ENCODE peak calls at places on chromosomes 2 and 18, in four cellular contexts. X is GM20000, L is mesendoderm, V is HT-29. K is an unnamed sample.
A peak's percentile ranks its signal among the peaks of the same experiment; 100 is the strongest.

GRCh38 chr2:226515344-226516055 is 284.1 kb downstream of the IRS1 start:
- DNase-seq in X (no peak), V (no peak), L (no peak), K (no peak)

GRCh38 chr18:59054892-59055291 is 84.8 kb upstream of the SEC11C start:
- DNase-seq in L (no peak), V (no peak), X (no peak), K (no peak)

GRCh38 chr2:23604731-23605130 is 219.8 kb downstream of the KLHL29 start:
- DNase-seq in V (no peak), L (no peak), X (no peak), K (no peak)

GRCh38 chr18:79405019-79405780 is 9.5 kb downstream of the NFATC1 start:
- DNase-seq in V (no peak), X (no peak), L (no peak), K (no peak)

GRCh38 chr2:28565033-28565432 is 69.2 kb downstream of the PLB1 start:
- DNase-seq in V (no peak), X (no peak), L (no peak), K (no peak)

GRCh38 chr2:38152093-38152492 is 76.1 kb upstream of the CYP1B1 start:
- DNase-seq in V (no peak), L (no peak), X (no peak), K (no peak)

GRCh38 chr2:65046633-65047407 is 9.4 kb upstream of the CEP68 start:
- DNase-seq in X (no peak), L (no peak), V (no peak), K (no peak)

GRCh38 chr2:191109888-191110287 is 40.9 kb downstream of the STAT4 start:
- DNase-seq in L (no peak), X (no peak), V (no peak), K (no peak)

GRCh38 chr2:16281451-16282330 is 341.3 kb downstream of the MYCN start:
- DNase-seq in X (peak; percentile 34), L (peak; percentile 80), V (peak; percentile 42), K (no peak)

GRCh38 chr2:25330273-25330672 is 11.5 kb downstream of the DNMT3A start:
- DNase-seq in V (no peak), X (no peak), L (no peak), K (no peak)

GRCh38 chr2:106030287-106031268 is 163.5 kb downstream of the UXS1 start:
- DNase-seq in X (no peak), L (no peak), V (peak; percentile 63), K (no peak)

GRCh38 chr2:75310915-75311314 is 111.6 kb upstream of the TACR1 start:
- DNase-seq in L (no peak), V (no peak), X (no peak), K (no peak)

GRCh38 chr2:69779258-69779989 is 37.5 kb downstream of the ANXA4 start:
- DNase-seq in V (peak; percentile 57), X (no peak), L (peak; percentile 31), K (no peak)

GRCh38 chr2:33262097-33262496 is 214.4 kb upstream of the RASGRP3 start:
- DNase-seq in V (no peak), L (no peak), X (no peak), K (no peak)

GRCh38 chr2:71454221-71455010 is 1.1 kb downstream of the DYSF start:
- DNase-seq in L (peak; percentile 75), V (no peak), X (peak; percentile 18), K (no peak)

GRCh38 chr2:239902749-239903201 is 122.4 kb downstream of the NDUFA10 start:
- DNase-seq in L (no peak), V (no peak), X (no peak), K (no peak)

GRCh38 chr2:127007652-127008051 is 99.3 kb downstream of the BIN1 start:
- DNase-seq in X (no peak), L (no peak), V (no peak), K (no peak)

K was measured in type B pancreatic cell.